ENCODE peak calls at places on chromosomes 1 and 21, in seven cellular contexts. W is AG20443, N is T-cell, A is AG04450, H is ovary, L is HFF-Myc, K is progenitor cell of endocrine pancreas. S is an unnamed sample.
A peak's percentile ranks its signal among the peaks of the same experiment; 100 is the strongest.

GRCh38 chr1:36389960-36390359 is 4.2 kb upstream of the STK40 start:
- DNase-seq in W (no peak), N (no peak), A (no peak), H (no peak), L (no peak), K (no peak), S (no peak)

GRCh38 chr1:26360051-26360806 is 6.3 kb upstream of the CRYBG2 start:
- DNase-seq in W (no peak), N (peak; percentile 53), A (no peak), H (no peak), L (no peak), K (peak; percentile 54), S (no peak)

GRCh38 chr1:56688522-56689026 is 43.5 kb downstream of the PRKAA2 start:
- DNase-seq in W (peak; percentile 51), N (no peak), A (no peak), H (no peak), L (peak; percentile 36), K (no peak), S (peak; percentile 1)

GRCh38 chr1:1432951-1433803 is 2.3 kb upstream of the VWA1 start:
- DNase-seq in W (no peak), N (no peak), A (no peak), H (peak; percentile 65), L (no peak), K (no peak), S (no peak)

GRCh38 chr1:233241782-233242181 is 53.7 kb downstream of the PCNX2 start:
- DNase-seq in W (no peak), N (no peak), A (no peak), H (no peak), L (no peak), K (no peak), S (no peak)

GRCh38 chr1:185646202-185646683 is 87.9 kb upstream of the HMCN1 start:
- DNase-seq in W (peak; percentile 83), N (no peak), A (peak; percentile 93), H (no peak), L (peak; percentile 97), K (no peak), S (no peak)

GRCh38 chr1:247415423-247416361 is at the start of gene NLRP3:
- DNase-seq in W (peak; percentile 48), N (peak; percentile 8), A (no peak), H (no peak), L (no peak), K (no peak), S (no peak)

GRCh38 chr1:183883629-183884028 is 78.7 kb downstream of the RGL1 start:
- DNase-seq in W (no peak), N (no peak), A (no peak), H (no peak), L (no peak), K (no peak), S (no peak)

GRCh38 chr21:46139686-46140085 is 15.7 kb downstream of the FTCD start:
- DNase-seq in W (no peak), N (no peak), A (no peak), H (no peak), L (no peak), K (no peak), S (no peak)

GRCh38 chr1:1759456-1760344 is 18.6 kb downstream of the NADK start:
- DNase-seq in W (no peak), N (no peak), A (no peak), H (no peak), L (no peak), K (no peak), S (no peak)

GRCh38 chr1:967466-968343 is 1.4 kb downstream of the PLEKHN1 start:
- DNase-seq in W (no peak), N (no peak), A (no peak), H (no peak), L (no peak), K (no peak), S (no peak)

GRCh38 chr1:22889213-22889827 is 83.3 kb downstream of the LACTBL1 start:
- DNase-seq in W (peak; percentile 62), N (no peak), A (no peak), H (no peak), L (no peak), K (no peak), S (no peak)

GRCh38 chr21:32283001-32283400 is 4.2 kb upstream of the MIS18A start:
- DNase-seq in W (no peak), N (no peak), A (no peak), H (no peak), L (no peak), K (no peak), S (no peak)

GRCh38 chr1:228308628-228309547 is 97.7 kb downstream of the TRIM11 start:
- DNase-seq in W (no peak), N (no peak), A (no peak), H (no peak), L (no peak), K (no peak), S (no peak)

GRCh38 chr1:237112663-237113062 is 70.7 kb downstream of the RYR2 start:
- DNase-seq in W (no peak), N (no peak), A (no peak), H (no peak), L (no peak), K (no peak), S (no peak)

GRCh38 chr1:44723496-44724407 is 7.2 kb downstream of the RNU5D-1 start:
- DNase-seq in W (no peak), N (no peak), A (no peak), H (no peak), L (no peak), K (no peak), S (peak; percentile 66)

GRCh38 chr21:45308211-45309068 is 20.7 kb upstream of the POFUT2 start:
- DNase-seq in W (no peak), N (no peak), A (peak; percentile 71), H (peak; percentile 60), L (no peak), K (no peak), S (no peak)

GRCh38 chr1:9251501-9251900 is 16.9 kb downstream of the H6PD start:
- DNase-seq in W (no peak), N (no peak), A (no peak), H (no peak), L (no peak), K (no peak), S (no peak)

GRCh38 chr1:183070234-183070922 is 47.2 kb downstream of the LAMC1 start:
- DNase-seq in W (no peak), N (no peak), A (no peak), H (no peak), L (no peak), K (no peak), S (no peak)

GRCh38 chr1:228228601-228229074 is 20.8 kb downstream of the OBSCN start:
- DNase-seq in W (no peak), N (no peak), A (peak; percentile 48), H (no peak), L (no peak), K (no peak), S (no peak)

GRCh38 chr1:48916121-48917069 is 139.7 kb upstream of the BEND5 start:
- DNase-seq in W (peak; percentile 71), N (no peak), A (no peak), H (no peak), L (peak; percentile 15), K (no peak), S (no peak)

GRCh38 chr1:206658264-206658980 is 23.1 kb downstream of the DYRK3 start:
- DNase-seq in W (peak; percentile 75), N (peak; percentile 25), A (no peak), H (no peak), L (no peak), K (peak; percentile 34), S (no peak)

S was measured in GM12878.